ENCODE peak calls at places on chromosomes 16 and 17, in six cellular contexts. One of them, this sample, is unnamed.

GRCh38 chr16:89344846-89345577 is 127.5 kb downstream of the ZNF778 start:
- DNase-seq in NCI-H146: peak
- DNase-seq in HTR-8/SVneo: no peak
- DNase-seq in stimulated activated CD8-positive, alpha-beta memory T cell treated with anti-CD3 and anti-CD28 coated beads, Interleukin-4, amount 100 ng/mL, for 48 hours: no peak
- DNase-seq in activated T-helper 9 cell treated with anti-CD3 and anti-CD28 coated beads, Interleukin-2, amount 50 U/mL, for 16 hours: no peak
- DNase-seq in activated CD4-positive, alpha-beta memory T cell treated with anti-CD3 and anti-CD28 coated beads for 36 hours: no peak
- DNase-seq in this sample: no peak

GRCh38 chr16:68884867-68885266 is 41.5 kb downstream of the TANGO6 start:
- DNase-seq in NCI-H146: peak
- DNase-seq in HTR-8/SVneo: no peak
- DNase-seq in stimulated activated CD8-positive, alpha-beta memory T cell treated with anti-CD3 and anti-CD28 coated beads, Interleukin-4, amount 100 ng/mL, for 48 hours: no peak
- DNase-seq in activated T-helper 9 cell treated with anti-CD3 and anti-CD28 coated beads, Interleukin-2, amount 50 U/mL, for 16 hours: no peak
- DNase-seq in activated CD4-positive, alpha-beta memory T cell treated with anti-CD3 and anti-CD28 coated beads for 36 hours: no peak
- DNase-seq in this sample: no peak

GRCh38 chr16:14485131-14485551 is 144.9 kb downstream of the PARN start:
- DNase-seq in NCI-H146: no peak
- DNase-seq in HTR-8/SVneo: peak
- DNase-seq in stimulated activated CD8-positive, alpha-beta memory T cell treated with anti-CD3 and anti-CD28 coated beads, Interleukin-4, amount 100 ng/mL, for 48 hours: no peak
- DNase-seq in activated T-helper 9 cell treated with anti-CD3 and anti-CD28 coated beads, Interleukin-2, amount 50 U/mL, for 16 hours: no peak
- DNase-seq in activated CD4-positive, alpha-beta memory T cell treated with anti-CD3 and anti-CD28 coated beads for 36 hours: no peak
- DNase-seq in this sample: no peak

GRCh38 chr16:31181102-31181830 is 1.3 kb downstream of the FUS start:
- DNase-seq in NCI-H146: peak
- DNase-seq in HTR-8/SVneo: no peak
- DNase-seq in stimulated activated CD8-positive, alpha-beta memory T cell treated with anti-CD3 and anti-CD28 coated beads, Interleukin-4, amount 100 ng/mL, for 48 hours: peak
- DNase-seq in activated T-helper 9 cell treated with anti-CD3 and anti-CD28 coated beads, Interleukin-2, amount 50 U/mL, for 16 hours: no peak
- DNase-seq in activated CD4-positive, alpha-beta memory T cell treated with anti-CD3 and anti-CD28 coated beads for 36 hours: peak
- DNase-seq in this sample: peak

GRCh38 chr17:77313831-77314230 is 173.1 kb downstream of the SEC14L1 start:
- DNase-seq in NCI-H146: no peak
- DNase-seq in HTR-8/SVneo: no peak
- DNase-seq in stimulated activated CD8-positive, alpha-beta memory T cell treated with anti-CD3 and anti-CD28 coated beads, Interleukin-4, amount 100 ng/mL, for 48 hours: no peak
- DNase-seq in activated T-helper 9 cell treated with anti-CD3 and anti-CD28 coated beads, Interleukin-2, amount 50 U/mL, for 16 hours: no peak
- DNase-seq in activated CD4-positive, alpha-beta memory T cell treated with anti-CD3 and anti-CD28 coated beads for 36 hours: no peak
- DNase-seq in this sample: no peak

GRCh38 chr16:48611329-48612137 is 1.6 kb upstream of the N4BP1 start:
- DNase-seq in NCI-H146: peak
- DNase-seq in HTR-8/SVneo: no peak
- DNase-seq in stimulated activated CD8-positive, alpha-beta memory T cell treated with anti-CD3 and anti-CD28 coated beads, Interleukin-4, amount 100 ng/mL, for 48 hours: peak
- DNase-seq in activated T-helper 9 cell treated with anti-CD3 and anti-CD28 coated beads, Interleukin-2, amount 50 U/mL, for 16 hours: peak
- DNase-seq in activated CD4-positive, alpha-beta memory T cell treated with anti-CD3 and anti-CD28 coated beads for 36 hours: peak
- DNase-seq in this sample: peak

GRCh38 chr16:69112285-69113129 is 7.1 kb downstream of the HAS3 start:
- DNase-seq in NCI-H146: peak
- DNase-seq in HTR-8/SVneo: peak
- DNase-seq in stimulated activated CD8-positive, alpha-beta memory T cell treated with anti-CD3 and anti-CD28 coated beads, Interleukin-4, amount 100 ng/mL, for 48 hours: peak
- DNase-seq in activated T-helper 9 cell treated with anti-CD3 and anti-CD28 coated beads, Interleukin-2, amount 50 U/mL, for 16 hours: no peak
- DNase-seq in activated CD4-positive, alpha-beta memory T cell treated with anti-CD3 and anti-CD28 coated beads for 36 hours: peak
- DNase-seq in this sample: peak

GRCh38 chr17:45739786-45740185 is 44.3 kb upstream of the CRHR1 start:
- DNase-seq in NCI-H146: no peak
- DNase-seq in HTR-8/SVneo: no peak
- DNase-seq in stimulated activated CD8-positive, alpha-beta memory T cell treated with anti-CD3 and anti-CD28 coated beads, Interleukin-4, amount 100 ng/mL, for 48 hours: no peak
- DNase-seq in activated T-helper 9 cell treated with anti-CD3 and anti-CD28 coated beads, Interleukin-2, amount 50 U/mL, for 16 hours: no peak
- DNase-seq in activated CD4-positive, alpha-beta memory T cell treated with anti-CD3 and anti-CD28 coated beads for 36 hours: no peak
- DNase-seq in this sample: no peak

GRCh38 chr17:48724241-48725004 is 1.4 kb downstream of the PRAC2 start:
- DNase-seq in NCI-H146: peak
- DNase-seq in HTR-8/SVneo: peak
- DNase-seq in stimulated activated CD8-positive, alpha-beta memory T cell treated with anti-CD3 and anti-CD28 coated beads, Interleukin-4, amount 100 ng/mL, for 48 hours: peak
- DNase-seq in activated T-helper 9 cell treated with anti-CD3 and anti-CD28 coated beads, Interleukin-2, amount 50 U/mL, for 16 hours: peak
- DNase-seq in activated CD4-positive, alpha-beta memory T cell treated with anti-CD3 and anti-CD28 coated beads for 36 hours: peak
- DNase-seq in this sample: peak

GRCh38 chr17:81719410-81720266 is 7.6 kb downstream of the SLC25A10 start:
- DNase-seq in NCI-H146: no peak
- DNase-seq in HTR-8/SVneo: no peak
- DNase-seq in stimulated activated CD8-positive, alpha-beta memory T cell treated with anti-CD3 and anti-CD28 coated beads, Interleukin-4, amount 100 ng/mL, for 48 hours: no peak
- DNase-seq in activated T-helper 9 cell treated with anti-CD3 and anti-CD28 coated beads, Interleukin-2, amount 50 U/mL, for 16 hours: no peak
- DNase-seq in activated CD4-positive, alpha-beta memory T cell treated with anti-CD3 and anti-CD28 coated beads for 36 hours: no peak
- DNase-seq in this sample: no peak

GRCh38 chr17:41446806-41447205 is 6.0 kb upstream of the KRT38 start:
- DNase-seq in NCI-H146: no peak
- DNase-seq in HTR-8/SVneo: no peak
- DNase-seq in stimulated activated CD8-positive, alpha-beta memory T cell treated with anti-CD3 and anti-CD28 coated beads, Interleukin-4, amount 100 ng/mL, for 48 hours: no peak
- DNase-seq in activated T-helper 9 cell treated with anti-CD3 and anti-CD28 coated beads, Interleukin-2, amount 50 U/mL, for 16 hours: no peak
- DNase-seq in activated CD4-positive, alpha-beta memory T cell treated with anti-CD3 and anti-CD28 coated beads for 36 hours: no peak
- DNase-seq in this sample: no peak

GRCh38 chr17:61407211-61407911 is 7.7 kb downstream of the TBX2 start:
- DNase-seq in NCI-H146: no peak
- DNase-seq in HTR-8/SVneo: no peak
- DNase-seq in stimulated activated CD8-positive, alpha-beta memory T cell treated with anti-CD3 and anti-CD28 coated beads, Interleukin-4, amount 100 ng/mL, for 48 hours: no peak
- DNase-seq in activated T-helper 9 cell treated with anti-CD3 and anti-CD28 coated beads, Interleukin-2, amount 50 U/mL, for 16 hours: no peak
- DNase-seq in activated CD4-positive, alpha-beta memory T cell treated with anti-CD3 and anti-CD28 coated beads for 36 hours: peak
- DNase-seq in this sample: no peak

GRCh38 chr16:87968541-87968940 is 17.3 kb downstream of the BANP start:
- DNase-seq in NCI-H146: no peak
- DNase-seq in HTR-8/SVneo: no peak
- DNase-seq in stimulated activated CD8-positive, alpha-beta memory T cell treated with anti-CD3 and anti-CD28 coated beads, Interleukin-4, amount 100 ng/mL, for 48 hours: no peak
- DNase-seq in activated T-helper 9 cell treated with anti-CD3 and anti-CD28 coated beads, Interleukin-2, amount 50 U/mL, for 16 hours: no peak
- DNase-seq in activated CD4-positive, alpha-beta memory T cell treated with anti-CD3 and anti-CD28 coated beads for 36 hours: no peak
- DNase-seq in this sample: no peak

GRCh38 chr16:49462989-49463371 is 89.4 kb downstream of the C16orf78 start:
- DNase-seq in NCI-H146: peak
- DNase-seq in HTR-8/SVneo: no peak
- DNase-seq in stimulated activated CD8-positive, alpha-beta memory T cell treated with anti-CD3 and anti-CD28 coated beads, Interleukin-4, amount 100 ng/mL, for 48 hours: peak
- DNase-seq in activated T-helper 9 cell treated with anti-CD3 and anti-CD28 coated beads, Interleukin-2, amount 50 U/mL, for 16 hours: no peak
- DNase-seq in activated CD4-positive, alpha-beta memory T cell treated with anti-CD3 and anti-CD28 coated beads for 36 hours: peak
- DNase-seq in this sample: peak

GRCh38 chr17:66661411-66661843 is 173.5 kb upstream of the CACNG5 start:
- DNase-seq in NCI-H146: no peak
- DNase-seq in HTR-8/SVneo: peak
- DNase-seq in stimulated activated CD8-positive, alpha-beta memory T cell treated with anti-CD3 and anti-CD28 coated beads, Interleukin-4, amount 100 ng/mL, for 48 hours: no peak
- DNase-seq in activated T-helper 9 cell treated with anti-CD3 and anti-CD28 coated beads, Interleukin-2, amount 50 U/mL, for 16 hours: no peak
- DNase-seq in activated CD4-positive, alpha-beta memory T cell treated with anti-CD3 and anti-CD28 coated beads for 36 hours: peak
- DNase-seq in this sample: peak

GRCh38 chr16:23031508-23032098 is 117.6 kb downstream of the USP31 start:
- DNase-seq in NCI-H146: no peak
- DNase-seq in HTR-8/SVneo: no peak
- DNase-seq in stimulated activated CD8-positive, alpha-beta memory T cell treated with anti-CD3 and anti-CD28 coated beads, Interleukin-4, amount 100 ng/mL, for 48 hours: no peak
- DNase-seq in activated T-helper 9 cell treated with anti-CD3 and anti-CD28 coated beads, Interleukin-2, amount 50 U/mL, for 16 hours: no peak
- DNase-seq in activated CD4-positive, alpha-beta memory T cell treated with anti-CD3 and anti-CD28 coated beads for 36 hours: no peak
- DNase-seq in this sample: no peak

GRCh38 chr17:37710344-37710886 is 34.4 kb downstream of the HNF1B start:
- DNase-seq in NCI-H146: peak
- DNase-seq in HTR-8/SVneo: no peak
- DNase-seq in stimulated activated CD8-positive, alpha-beta memory T cell treated with anti-CD3 and anti-CD28 coated beads, Interleukin-4, amount 100 ng/mL, for 48 hours: no peak
- DNase-seq in activated T-helper 9 cell treated with anti-CD3 and anti-CD28 coated beads, Interleukin-2, amount 50 U/mL, for 16 hours: no peak
- DNase-seq in activated CD4-positive, alpha-beta memory T cell treated with anti-CD3 and anti-CD28 coated beads for 36 hours: peak
- DNase-seq in this sample: peak

GRCh38 chr17:21113106-21113690 is 13.6 kb upstream of the DHRS7B start:
- DNase-seq in NCI-H146: no peak
- DNase-seq in HTR-8/SVneo: no peak
- DNase-seq in stimulated activated CD8-positive, alpha-beta memory T cell treated with anti-CD3 and anti-CD28 coated beads, Interleukin-4, amount 100 ng/mL, for 48 hours: no peak
- DNase-seq in activated T-helper 9 cell treated with anti-CD3 and anti-CD28 coated beads, Interleukin-2, amount 50 U/mL, for 16 hours: no peak
- DNase-seq in activated CD4-positive, alpha-beta memory T cell treated with anti-CD3 and anti-CD28 coated beads for 36 hours: no peak
- DNase-seq in this sample: no peak

This sample was measured in activated CD8-positive, alpha-beta T cell treated with anti-CD3 and anti-CD28 coated beads for 36 hours.